ENCODE peak calls at places on chromosomes 3 and 15, in ten cellular contexts. U, L, F, M, O, E, I, Z, H and S are unnamed samples.

GRCh38 chr15:83776986-83777385 is 123.1 kb downstream of the ADAMTSL3 start:
- DNase-seq in U (no peak), L (no peak), F (no peak), M (no peak), O (no peak), E (no peak), I (no peak), Z (no peak), H (no peak), S (no peak)

GRCh38 chr3:46206284-46206683 is 1.8 kb downstream of the CCR1 start:
- DNase-seq in U (no peak), L (no peak), F (no peak), M (no peak), O (no peak), E (no peak), I (no peak), Z (no peak), H (no peak), S (no peak)

GRCh38 chr3:40971191-40972168 is 227.8 kb upstream of the CTNNB1 start:
- DNase-seq in U (peak; percentile 100), L (peak; percentile 100), F (peak; percentile 66), M (peak; percentile 57), O (peak; percentile 87), E (peak; percentile 47), I (peak; percentile 99), Z (no peak), H (peak; percentile 49), S (peak; percentile 91)

GRCh38 chr15:40904552-40905201 is 10.4 kb downstream of the VPS18 start:
- DNase-seq in U (no peak), L (no peak), F (no peak), M (no peak), O (peak; percentile 83), E (no peak), I (no peak), Z (no peak), H (no peak), S (no peak)

GRCh38 chr3:171846594-171846993 is 3.4 kb downstream of the TMEM212 start:
- DNase-seq in U (peak; percentile 57), L (peak; percentile 80), F (peak; percentile 66), M (no peak), O (no peak), E (no peak), I (peak; percentile 78), Z (no peak), H (no peak), S (no peak)

GRCh38 chr3:41572092-41572491 is 372.8 kb downstream of the CTNNB1 start:
- DNase-seq in U (no peak), L (no peak), F (no peak), M (no peak), O (no peak), E (no peak), I (no peak), Z (no peak), H (no peak), S (no peak)

GRCh38 chr3:10758304-10759037 is 57.6 kb upstream of the SLC6A11 start:
- DNase-seq in U (peak; percentile 65), L (peak; percentile 88), F (peak; percentile 80), M (no peak), O (no peak), E (peak; percentile 33), I (peak; percentile 57), Z (no peak), H (peak; percentile 61), S (no peak)

GRCh38 chr15:52118969-52119749 is 6.6 kb upstream of the BCL2L10 start:
- DNase-seq in U (no peak), L (no peak), F (no peak), M (no peak), O (no peak), E (no peak), I (no peak), Z (no peak), H (no peak), S (no peak)

GRCh38 chr3:39433642-39434041 is 27.1 kb downstream of the RPSA start:
- DNase-seq in U (peak; percentile 72), L (peak; percentile 64), F (no peak), M (no peak), O (no peak), E (no peak), I (peak; percentile 57), Z (no peak), H (peak; percentile 16), S (no peak)

GRCh38 chr3:176767385-176767784 is 429.9 kb downstream of the TBL1XR1 start:
- DNase-seq in U (peak; percentile 75), L (peak; percentile 27), F (no peak), M (no peak), O (no peak), E (peak; percentile 28), I (peak; percentile 96), Z (no peak), H (no peak), S (no peak)

GRCh38 chr3:38136272-38136806 is 588 bp downstream of the ACAA1 start:
- DNase-seq in U (peak; percentile 38), L (peak; percentile 27), F (peak; percentile 43), M (no peak), O (no peak), E (peak; percentile 30), I (no peak), Z (no peak), H (no peak), S (peak; percentile 79)

GRCh38 chr15:93030430-93031102 is 58.4 kb downstream of the RGMA start:
- DNase-seq in U (peak; percentile 68), L (peak; percentile 74), F (peak; percentile 90), M (peak; percentile 67), O (peak; percentile 94), E (peak; percentile 77), I (peak; percentile 58), Z (peak; percentile 74), H (peak; percentile 42), S (no peak)

GRCh38 chr3:73493543-73494314 is 131.0 kb downstream of the PDZRN3 start:
- DNase-seq in U (peak; percentile 71), L (peak; percentile 82), F (no peak), M (no peak), O (no peak), E (no peak), I (peak; percentile 80), Z (no peak), H (peak; percentile 56), S (no peak)

GRCh38 chr3:190120161-190121060 is at the start of gene P3H2:
- DNase-seq in U (peak; percentile 87), L (peak; percentile 94), F (peak; percentile 83), M (peak; percentile 44), O (peak; percentile 91), E (peak; percentile 84), I (peak; percentile 95), Z (peak; percentile 84), H (peak; percentile 92), S (peak; percentile 91)

DNA sequence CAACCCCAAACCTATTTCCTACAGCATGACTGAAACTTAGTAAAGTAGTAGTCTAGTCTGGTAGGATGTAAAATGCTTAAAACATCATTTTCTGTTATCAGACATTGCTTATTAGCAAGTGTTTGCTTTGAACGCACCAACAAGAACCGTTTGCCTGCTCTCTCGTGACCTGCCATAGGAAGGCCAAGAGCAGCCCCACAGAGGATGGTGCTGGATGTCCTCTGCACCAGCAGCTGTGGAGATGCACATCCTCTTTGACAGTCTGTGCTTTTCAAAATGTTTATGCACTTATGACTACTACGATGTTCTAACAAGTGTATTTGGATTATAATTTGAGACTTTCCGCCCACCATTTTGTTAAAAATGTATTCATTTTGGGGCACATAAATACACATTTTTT is 59.6 kb downstream of the PDE8A start:
- DNase-seq in U (no peak), L (no peak), F (no peak), M (no peak), O (no peak), E (no peak), I (no peak), Z (no peak), H (no peak), S (no peak)
- TF ChIP-seq CTCF in U (no peak), L (no peak), F (no peak), M (no peak), O (no peak), E (no peak), I (no peak), Z (no peak), H (no peak), S (no peak)

GRCh38 chr15:67383903-67384302 is 129.3 kb downstream of the IQCH start:
- DNase-seq in U (peak; percentile 14), L (peak; percentile 49), F (no peak), M (no peak), O (no peak), E (no peak), I (peak; percentile 25), Z (no peak), H (peak; percentile 7), S (no peak)
- TF ChIP-seq CTCF in U (peak; percentile 16), L (no peak), F (no peak), M (no peak), O (no peak), E (no peak), I (peak; percentile 21), Z (peak; percentile 51), H (peak; percentile 25), S (no peak)

DNA sequence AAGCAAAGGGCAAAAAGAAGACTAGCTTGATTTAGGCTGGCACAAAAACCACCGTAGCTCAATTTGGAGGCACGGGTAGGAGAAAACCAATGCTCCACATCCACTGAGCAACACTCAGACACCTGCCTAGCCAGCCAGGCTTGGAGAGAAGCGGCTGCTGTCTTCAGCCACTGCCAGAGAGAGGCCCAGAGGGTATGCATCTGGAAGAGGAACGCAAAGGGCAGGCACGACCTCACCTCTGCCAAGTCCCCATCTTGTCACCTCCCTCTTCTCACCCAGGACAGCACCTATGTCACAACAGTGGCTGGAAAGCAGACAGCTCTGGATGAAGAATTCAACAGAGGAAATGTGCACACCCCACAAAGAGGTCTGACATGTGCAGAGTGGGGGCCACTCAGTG is 93.5 kb downstream of the ADAMTS17 start:
- DNase-seq in U (no peak), L (no peak), F (no peak), M (no peak), O (peak; percentile 56), E (peak; percentile 8), I (no peak), Z (peak; percentile 20), H (no peak), S (peak; percentile 61)
- TF ChIP-seq CTCF in U (no peak), L (no peak), F (no peak), M (no peak), O (no peak), E (no peak), I (no peak), Z (no peak), H (no peak), S (no peak)

DNA sequence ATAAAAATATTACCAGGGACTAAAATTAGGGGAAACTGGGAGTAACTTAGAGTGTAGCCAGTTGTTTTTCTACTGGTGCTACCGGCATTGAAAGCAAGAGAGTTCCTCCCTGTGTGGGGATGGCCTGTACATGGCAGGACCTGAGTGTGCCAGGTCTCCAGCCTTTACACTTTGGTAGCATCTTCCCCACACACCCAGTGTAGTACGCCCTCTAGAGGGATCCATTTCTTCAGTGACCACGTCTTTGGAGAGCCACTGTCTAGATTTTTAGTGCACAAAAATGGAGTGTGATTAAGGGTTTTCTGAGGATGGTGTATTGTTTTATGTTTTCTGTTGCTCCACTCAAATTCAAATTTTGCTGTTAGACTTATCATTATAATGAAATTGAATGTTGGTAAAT is 507.0 kb upstream of the TPRG1 start:
- DNase-seq in U (peak; percentile 45), L (no peak), F (peak; percentile 9), M (no peak), O (no peak), E (no peak), I (no peak), Z (no peak), H (no peak), S (no peak)
- TF ChIP-seq CTCF in U (peak; percentile 38), L (peak; percentile 40), F (peak; percentile 46), M (no peak), O (no peak), E (no peak), I (peak; percentile 22), Z (peak; percentile 28), H (no peak), S (no peak)